ENCODE peak calls at places on chromosomes 16 and 17, in five cellular contexts. One of them, this sample, is unnamed.

GRCh38 chr16:23223368-23223767 is 40.8 kb downstream of the SCNN1G start:
- DNase-seq in cardiac fibroblast: no peak
- DNase-seq in nephron progenitor cell: no peak
- DNase-seq in left ventricle myocardium inferior: no peak
- DNase-seq in stomach: no peak
- DNase-seq in this sample: no peak

GRCh38 chr16:77971306-77972131 is 50.8 kb upstream of the CLEC3A start:
- DNase-seq in cardiac fibroblast: peak; percentile 76
- DNase-seq in nephron progenitor cell: peak; percentile 90
- DNase-seq in left ventricle myocardium inferior: peak; percentile 79
- DNase-seq in stomach: peak; percentile 83
- DNase-seq in this sample: peak; percentile 82

GRCh38 chr16:14337303-14338191 is 266.4 kb downstream of the MRTFB start:
- DNase-seq in cardiac fibroblast: peak; percentile 12
- DNase-seq in nephron progenitor cell: no peak
- DNase-seq in left ventricle myocardium inferior: no peak
- DNase-seq in stomach: no peak
- DNase-seq in this sample: no peak

GRCh38 chr16:57591086-57591869 is 37.2 kb upstream of the ADGRG1 start:
- DNase-seq in cardiac fibroblast: peak; percentile 92
- DNase-seq in nephron progenitor cell: peak; percentile 82
- DNase-seq in left ventricle myocardium inferior: peak; percentile 68
- DNase-seq in stomach: peak; percentile 81
- DNase-seq in this sample: peak; percentile 75

GRCh38 chr17:42803074-42803883 is 4.6 kb downstream of the CNTD1 start:
- DNase-seq in cardiac fibroblast: peak; percentile 7
- DNase-seq in nephron progenitor cell: peak; percentile 16
- DNase-seq in left ventricle myocardium inferior: no peak
- DNase-seq in stomach: no peak
- DNase-seq in this sample: no peak

GRCh38 chr16:16884451-16884850 is 505.5 kb downstream of the NPIPA7 start:
- DNase-seq in cardiac fibroblast: no peak
- DNase-seq in nephron progenitor cell: no peak
- DNase-seq in left ventricle myocardium inferior: no peak
- DNase-seq in stomach: no peak
- DNase-seq in this sample: no peak

GRCh38 chr17:78558181-78558850 is 18.9 kb downstream of the DNAH17 start:
- DNase-seq in cardiac fibroblast: peak; percentile 39
- DNase-seq in nephron progenitor cell: no peak
- DNase-seq in left ventricle myocardium inferior: no peak
- DNase-seq in stomach: no peak
- DNase-seq in this sample: no peak

GRCh38 chr17:36463916-36464764 is 22.3 kb upstream of the ZNHIT3 start:
- DNase-seq in cardiac fibroblast: peak; percentile 84
- DNase-seq in nephron progenitor cell: peak; percentile 94
- DNase-seq in left ventricle myocardium inferior: peak; percentile 40
- DNase-seq in stomach: peak; percentile 56
- DNase-seq in this sample: peak; percentile 58

GRCh38 chr17:19322861-19323260 is 39.7 kb downstream of the B9D1 start:
- DNase-seq in cardiac fibroblast: no peak
- DNase-seq in nephron progenitor cell: no peak
- DNase-seq in left ventricle myocardium inferior: no peak
- DNase-seq in stomach: no peak
- DNase-seq in this sample: no peak

GRCh38 chr17:19319771-19320505 is 42.6 kb downstream of the B9D1 start:
- DNase-seq in cardiac fibroblast: no peak
- DNase-seq in nephron progenitor cell: no peak
- DNase-seq in left ventricle myocardium inferior: no peak
- DNase-seq in stomach: no peak
- DNase-seq in this sample: no peak

GRCh38 chr17:19320876-19321275 is 41.6 kb downstream of the B9D1 start:
- DNase-seq in cardiac fibroblast: no peak
- DNase-seq in nephron progenitor cell: no peak
- DNase-seq in left ventricle myocardium inferior: no peak
- DNase-seq in stomach: no peak
- DNase-seq in this sample: no peak

GRCh38 chr17:19322129-19322505 is 40.4 kb downstream of the B9D1 start:
- DNase-seq in cardiac fibroblast: no peak
- DNase-seq in nephron progenitor cell: no peak
- DNase-seq in left ventricle myocardium inferior: no peak
- DNase-seq in stomach: no peak
- DNase-seq in this sample: no peak

GRCh38 chr17:19321481-19322128 is 40.9 kb downstream of the B9D1 start:
- DNase-seq in cardiac fibroblast: no peak
- DNase-seq in nephron progenitor cell: no peak
- DNase-seq in left ventricle myocardium inferior: no peak
- DNase-seq in stomach: no peak
- DNase-seq in this sample: no peak
- TF ChIP-seq CTCF in cardiac fibroblast: peak; percentile 18
- TF ChIP-seq CTCF in nephron progenitor cell: peak; percentile 22
- TF ChIP-seq CTCF in left ventricle myocardium inferior: peak; percentile 37
- TF ChIP-seq CTCF in stomach: no peak
- TF ChIP-seq CTCF in this sample: no peak

GRCh38 chr16:84619103-84619460 is 1.2 kb upstream of the COTL1 start:
- DNase-seq in cardiac fibroblast: no peak
- DNase-seq in nephron progenitor cell: no peak
- DNase-seq in left ventricle myocardium inferior: no peak
- DNase-seq in stomach: no peak
- DNase-seq in this sample: no peak

GRCh38 chr16:84617068-84617630 is 729 bp downstream of the COTL1 start:
- DNase-seq in cardiac fibroblast: peak; percentile 44
- DNase-seq in nephron progenitor cell: peak; percentile 40
- DNase-seq in left ventricle myocardium inferior: no peak
- DNase-seq in stomach: peak; percentile 45
- DNase-seq in this sample: no peak

GRCh38 chr16:84616515-84616914 is 1.4 kb downstream of the COTL1 start:
- DNase-seq in cardiac fibroblast: peak; percentile 22
- DNase-seq in nephron progenitor cell: no peak
- DNase-seq in left ventricle myocardium inferior: no peak
- DNase-seq in stomach: no peak
- DNase-seq in this sample: peak; percentile 47

GRCh38 chr16:84618428-84619102 is 687 bp upstream of the COTL1 start:
- DNase-seq in cardiac fibroblast: peak; percentile 96
- DNase-seq in nephron progenitor cell: no peak
- DNase-seq in left ventricle myocardium inferior: no peak
- DNase-seq in stomach: no peak
- DNase-seq in this sample: no peak

DNA sequence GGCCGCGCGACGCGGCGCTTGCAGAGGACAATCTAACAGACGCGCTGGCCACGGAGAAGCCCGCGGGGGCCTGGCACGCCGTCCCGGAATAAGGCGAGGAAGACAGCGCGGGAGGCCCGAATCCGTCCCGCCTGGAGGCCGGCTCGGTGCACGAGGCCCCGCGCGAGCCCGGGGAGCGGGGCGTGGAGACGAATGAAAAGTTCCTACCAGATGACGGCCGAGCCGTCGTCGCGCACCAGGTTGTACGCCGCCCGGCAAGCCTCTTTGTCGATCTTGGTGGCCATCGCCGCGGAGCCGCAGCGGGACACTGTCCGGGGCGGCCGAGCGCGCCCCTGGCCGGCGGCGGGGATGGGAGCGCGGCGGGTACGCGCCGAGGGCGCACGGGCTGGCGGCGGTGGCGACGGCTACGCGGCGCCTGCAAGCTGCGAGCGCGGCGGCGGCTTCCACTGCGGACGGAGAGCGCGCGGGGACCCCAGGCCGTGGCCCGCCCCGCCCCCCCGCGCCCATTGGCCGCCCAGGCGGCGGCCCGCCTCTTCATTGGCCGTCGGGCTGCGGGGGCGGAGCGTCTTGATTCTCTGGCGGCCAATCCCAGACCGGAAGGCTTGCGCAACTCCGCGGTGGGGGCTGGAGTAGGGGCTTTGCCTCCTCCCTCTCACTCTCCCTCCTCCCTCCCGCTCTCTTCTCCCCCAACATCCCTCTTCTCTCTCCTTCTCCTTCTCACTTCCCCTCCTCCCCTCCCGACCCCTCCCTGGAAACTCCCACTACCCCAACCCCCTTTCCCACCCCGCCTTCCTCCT is at the start of gene COTL1:
- DNase-seq in cardiac fibroblast: peak; percentile 98
- DNase-seq in nephron progenitor cell: peak; percentile 94
- DNase-seq in left ventricle myocardium inferior: peak; percentile 98
- DNase-seq in stomach: peak; percentile 98
- DNase-seq in this sample: peak; percentile 97
- TF ChIP-seq CTCF in cardiac fibroblast: no peak
- TF ChIP-seq CTCF in nephron progenitor cell: no peak
- TF ChIP-seq CTCF in left ventricle myocardium inferior: no peak
- TF ChIP-seq CTCF in stomach: no peak
- TF ChIP-seq CTCF in this sample: no peak

GRCh38 chr17:17661834-17662233 is 19.4 kb upstream of the RAI1 start:
- DNase-seq in cardiac fibroblast: no peak
- DNase-seq in nephron progenitor cell: no peak
- DNase-seq in left ventricle myocardium inferior: no peak
- DNase-seq in stomach: no peak
- DNase-seq in this sample: no peak
- TF ChIP-seq CTCF in cardiac fibroblast: no peak
- TF ChIP-seq CTCF in nephron progenitor cell: peak; percentile 23
- TF ChIP-seq CTCF in left ventricle myocardium inferior: no peak
- TF ChIP-seq CTCF in stomach: no peak
- TF ChIP-seq CTCF in this sample: no peak

GRCh38 chr16:81697321-81697885 is 81.7 kb upstream of the PLCG2 start:
- DNase-seq in cardiac fibroblast: peak; percentile 67
- DNase-seq in nephron progenitor cell: peak; percentile 29
- DNase-seq in left ventricle myocardium inferior: peak; percentile 42
- DNase-seq in stomach: peak; percentile 65
- DNase-seq in this sample: peak; percentile 71
- TF ChIP-seq CTCF in cardiac fibroblast: peak; percentile 75
- TF ChIP-seq CTCF in nephron progenitor cell: peak; percentile 46
- TF ChIP-seq CTCF in left ventricle myocardium inferior: peak; percentile 69
- TF ChIP-seq CTCF in stomach: no peak
- TF ChIP-seq CTCF in this sample: peak; percentile 70

GRCh38 chr16:19118938-19119431 is 5.2 kb downstream of the ITPRIPL2 start:
- DNase-seq in cardiac fibroblast: peak; percentile 96
- DNase-seq in nephron progenitor cell: no peak
- DNase-seq in left ventricle myocardium inferior: no peak
- DNase-seq in stomach: no peak
- DNase-seq in this sample: no peak

GRCh38 chr16:19113577-19114358 is at the start of gene ITPRIPL2:
- DNase-seq in cardiac fibroblast: peak; percentile 95
- DNase-seq in nephron progenitor cell: peak; percentile 73
- DNase-seq in left ventricle myocardium inferior: peak; percentile 93
- DNase-seq in stomach: peak; percentile 83
- DNase-seq in this sample: peak; percentile 86

GRCh38 chr16:19116711-19117449 is 3.1 kb downstream of the ITPRIPL2 start:
- DNase-seq in cardiac fibroblast: peak; percentile 52
- DNase-seq in nephron progenitor cell: no peak
- DNase-seq in left ventricle myocardium inferior: no peak
- DNase-seq in stomach: no peak
- DNase-seq in this sample: no peak

GRCh38 chr16:19114359-19115147 is 789 bp downstream of the ITPRIPL2 start:
- DNase-seq in cardiac fibroblast: peak; percentile 77
- DNase-seq in nephron progenitor cell: no peak
- DNase-seq in left ventricle myocardium inferior: peak; percentile 62
- DNase-seq in stomach: peak; percentile 61
- DNase-seq in this sample: peak; percentile 72

DNA sequence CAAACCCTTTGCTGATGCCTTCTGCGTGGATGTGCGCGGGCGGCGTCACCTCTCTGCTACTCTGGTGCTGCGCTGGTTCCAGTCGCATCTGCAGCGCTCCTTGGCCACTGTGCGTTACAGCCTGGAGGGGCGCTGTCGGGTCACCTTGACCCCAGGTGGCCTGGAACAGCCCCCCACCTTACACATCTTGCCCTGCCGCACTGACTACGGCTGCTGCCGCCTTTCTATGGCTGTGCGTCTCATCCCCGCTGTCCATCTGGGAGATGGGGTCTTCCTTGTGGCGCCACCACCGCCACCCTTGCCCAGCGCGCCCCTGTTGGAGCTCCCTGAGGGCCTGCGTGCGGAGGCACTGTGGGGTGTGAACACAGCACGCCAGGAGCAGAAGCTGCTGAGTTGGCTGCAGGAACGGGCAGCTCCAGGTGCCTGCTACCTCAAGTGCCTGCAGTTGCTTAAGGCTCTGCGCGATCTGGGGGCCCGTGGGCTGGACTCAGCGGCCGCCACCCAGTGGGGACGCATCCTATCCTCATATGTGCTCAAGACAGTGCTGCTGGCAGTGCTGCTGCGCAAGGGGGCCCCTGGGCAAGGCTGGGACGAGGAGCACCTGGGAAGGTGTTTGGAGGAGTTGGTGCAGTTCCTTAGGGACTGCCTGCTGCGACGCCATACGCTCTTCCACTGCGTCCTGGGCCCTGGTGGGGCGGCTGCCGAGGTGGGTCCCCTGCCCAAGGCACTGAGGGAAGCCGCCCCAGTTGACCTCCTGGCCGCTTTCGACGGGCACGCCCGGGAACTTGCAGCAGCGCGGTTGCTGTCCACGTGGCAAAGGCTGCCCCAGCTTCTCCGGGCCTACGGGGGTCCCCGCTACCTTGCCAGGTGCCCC is 1.6 kb downstream of the ITPRIPL2 start:
- DNase-seq in cardiac fibroblast: peak; percentile 23
- DNase-seq in nephron progenitor cell: no peak
- DNase-seq in left ventricle myocardium inferior: peak; percentile 53
- DNase-seq in stomach: no peak
- DNase-seq in this sample: no peak
- TF ChIP-seq CTCF in cardiac fibroblast: peak; percentile 60
- TF ChIP-seq CTCF in nephron progenitor cell: no peak
- TF ChIP-seq CTCF in left ventricle myocardium inferior: peak; percentile 59
- TF ChIP-seq CTCF in stomach: no peak
- TF ChIP-seq CTCF in this sample: no peak

DNA sequence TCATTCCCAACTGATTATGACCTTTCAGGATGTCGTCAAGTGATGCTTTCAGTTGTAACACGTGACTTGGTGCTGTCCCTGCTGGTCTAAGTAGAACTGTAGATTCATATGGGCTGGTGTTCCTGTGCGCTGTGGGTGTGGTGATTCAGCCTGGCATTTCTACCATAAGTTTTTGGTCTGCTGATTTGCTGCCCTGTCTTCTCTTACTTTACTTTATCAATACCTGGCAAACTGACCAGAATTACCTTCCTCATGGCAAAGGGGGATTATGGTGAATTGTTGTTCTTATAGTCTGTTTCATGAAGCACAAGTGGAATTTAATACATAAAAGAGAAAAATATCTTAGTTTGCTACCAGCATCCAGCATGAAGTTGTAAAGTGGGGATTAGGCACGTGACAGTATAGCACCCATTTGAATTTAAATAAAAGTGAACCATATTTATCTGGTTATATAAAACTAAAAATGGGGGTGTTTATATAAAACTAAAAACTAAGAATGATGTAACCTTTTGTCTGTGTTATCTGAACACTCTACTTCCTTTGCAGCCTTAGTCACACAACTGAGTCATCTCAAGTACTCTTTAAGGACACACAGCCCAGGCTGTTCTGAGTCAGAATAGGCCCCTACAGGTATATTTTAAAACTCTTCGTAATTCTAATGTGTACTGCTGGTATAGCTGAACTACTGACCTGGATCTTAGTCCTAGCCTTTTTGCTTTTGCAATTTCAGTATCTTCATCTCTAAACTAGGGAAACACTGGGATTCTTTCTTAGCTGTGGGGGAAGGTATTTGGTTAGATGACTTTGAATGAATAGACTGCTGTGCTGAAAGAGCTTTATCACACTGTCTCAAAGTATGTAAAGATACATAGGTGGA is 28.3 kb downstream of the TTC19 start:
- DNase-seq in cardiac fibroblast: peak; percentile 96
- DNase-seq in nephron progenitor cell: no peak
- DNase-seq in left ventricle myocardium inferior: no peak
- DNase-seq in stomach: no peak
- DNase-seq in this sample: no peak
- TF ChIP-seq CTCF in cardiac fibroblast: peak; percentile 3
- TF ChIP-seq CTCF in nephron progenitor cell: no peak
- TF ChIP-seq CTCF in left ventricle myocardium inferior: no peak
- TF ChIP-seq CTCF in stomach: no peak
- TF ChIP-seq CTCF in this sample: no peak

This sample was measured in colonic mucosa.